ENCODE peak calls at places on chromosome 6, in nine cellular contexts. One of them, this sample, is unnamed.

GRCh38 chr6:43644940-43645612 is at the start of gene RSPH9:
- DNase-seq in KBM-7: no peak
- DNase-seq in A549: peak
- DNase-seq in germinal center: peak
- DNase-seq in epithelial cell of prostate: no peak
- DNase-seq in H4: no peak
- DNase-seq in activated naive CD8-positive, alpha-beta T cell treated with anti-CD3 and anti-CD28 coated beads, Interleukin-2, amount 50 U/mL, for 24 hours: peak
- DNase-seq in hypothalamus: peak
- DNase-seq in body of pancreas: peak
- DNase-seq in this sample: peak

GRCh38 chr6:143620461-143620860 is 57.3 kb upstream of the PHACTR2 start:
- DNase-seq in KBM-7: no peak
- DNase-seq in A549: no peak
- DNase-seq in germinal center: no peak
- DNase-seq in epithelial cell of prostate: no peak
- DNase-seq in H4: peak
- DNase-seq in activated naive CD8-positive, alpha-beta T cell treated with anti-CD3 and anti-CD28 coated beads, Interleukin-2, amount 50 U/mL, for 24 hours: no peak
- DNase-seq in hypothalamus: no peak
- DNase-seq in body of pancreas: no peak
- DNase-seq in this sample: no peak

GRCh38 chr6:152954443-152954842 is 28.4 kb downstream of the FBXO5 start:
- DNase-seq in KBM-7: no peak
- DNase-seq in A549: peak
- DNase-seq in germinal center: no peak
- DNase-seq in epithelial cell of prostate: no peak
- DNase-seq in H4: no peak
- DNase-seq in activated naive CD8-positive, alpha-beta T cell treated with anti-CD3 and anti-CD28 coated beads, Interleukin-2, amount 50 U/mL, for 24 hours: no peak
- DNase-seq in hypothalamus: no peak
- DNase-seq in body of pancreas: no peak
- DNase-seq in this sample: no peak

GRCh38 chr6:133130863-133131262 is 110.3 kb upstream of the EYA4 start:
- DNase-seq in KBM-7: no peak
- DNase-seq in A549: peak
- DNase-seq in germinal center: no peak
- DNase-seq in epithelial cell of prostate: peak
- DNase-seq in H4: peak
- DNase-seq in activated naive CD8-positive, alpha-beta T cell treated with anti-CD3 and anti-CD28 coated beads, Interleukin-2, amount 50 U/mL, for 24 hours: no peak
- DNase-seq in hypothalamus: no peak
- DNase-seq in body of pancreas: peak
- DNase-seq in this sample: peak

GRCh38 chr6:43256670-43257664 is 13.7 kb downstream of the TTBK1 start:
- DNase-seq in KBM-7: no peak
- DNase-seq in A549: no peak
- DNase-seq in germinal center: no peak
- DNase-seq in epithelial cell of prostate: no peak
- DNase-seq in H4: no peak
- DNase-seq in activated naive CD8-positive, alpha-beta T cell treated with anti-CD3 and anti-CD28 coated beads, Interleukin-2, amount 50 U/mL, for 24 hours: peak
- DNase-seq in hypothalamus: no peak
- DNase-seq in body of pancreas: no peak
- DNase-seq in this sample: no peak

GRCh38 chr6:116041934-116042333 is 18.8 kb downstream of the FRK start:
- DNase-seq in KBM-7: no peak
- DNase-seq in A549: no peak
- DNase-seq in germinal center: no peak
- DNase-seq in epithelial cell of prostate: no peak
- DNase-seq in H4: no peak
- DNase-seq in activated naive CD8-positive, alpha-beta T cell treated with anti-CD3 and anti-CD28 coated beads, Interleukin-2, amount 50 U/mL, for 24 hours: no peak
- DNase-seq in hypothalamus: no peak
- DNase-seq in body of pancreas: no peak
- DNase-seq in this sample: no peak

GRCh38 chr6:12845224-12846004 is 128.8 kb downstream of the PHACTR1 start:
- DNase-seq in KBM-7: no peak
- DNase-seq in A549: no peak
- DNase-seq in germinal center: no peak
- DNase-seq in epithelial cell of prostate: no peak
- DNase-seq in H4: no peak
- DNase-seq in activated naive CD8-positive, alpha-beta T cell treated with anti-CD3 and anti-CD28 coated beads, Interleukin-2, amount 50 U/mL, for 24 hours: no peak
- DNase-seq in hypothalamus: no peak
- DNase-seq in body of pancreas: no peak
- DNase-seq in this sample: no peak

GRCh38 chr6:142892254-142893021 is 52.5 kb downstream of the HIVEP2 start:
- DNase-seq in KBM-7: no peak
- DNase-seq in A549: no peak
- DNase-seq in germinal center: no peak
- DNase-seq in epithelial cell of prostate: no peak
- DNase-seq in H4: no peak
- DNase-seq in activated naive CD8-positive, alpha-beta T cell treated with anti-CD3 and anti-CD28 coated beads, Interleukin-2, amount 50 U/mL, for 24 hours: no peak
- DNase-seq in hypothalamus: no peak
- DNase-seq in body of pancreas: no peak
- DNase-seq in this sample: no peak

GRCh38 chr6:82741996-82742385 is 323.6 kb downstream of the UBE3D start:
- DNase-seq in KBM-7: no peak
- DNase-seq in A549: no peak
- DNase-seq in germinal center: no peak
- DNase-seq in epithelial cell of prostate: no peak
- DNase-seq in H4: no peak
- DNase-seq in activated naive CD8-positive, alpha-beta T cell treated with anti-CD3 and anti-CD28 coated beads, Interleukin-2, amount 50 U/mL, for 24 hours: no peak
- DNase-seq in hypothalamus: no peak
- DNase-seq in body of pancreas: no peak
- DNase-seq in this sample: no peak

GRCh38 chr6:7691675-7692452 is 34.0 kb upstream of the BMP6 start:
- DNase-seq in KBM-7: no peak
- DNase-seq in A549: peak
- DNase-seq in germinal center: no peak
- DNase-seq in epithelial cell of prostate: peak
- DNase-seq in H4: peak
- DNase-seq in activated naive CD8-positive, alpha-beta T cell treated with anti-CD3 and anti-CD28 coated beads, Interleukin-2, amount 50 U/mL, for 24 hours: peak
- DNase-seq in hypothalamus: no peak
- DNase-seq in body of pancreas: no peak
- DNase-seq in this sample: no peak

GRCh38 chr6:107320126-107320525 is 139.2 kb downstream of the PDSS2 start:
- DNase-seq in KBM-7: no peak
- DNase-seq in A549: no peak
- DNase-seq in germinal center: no peak
- DNase-seq in epithelial cell of prostate: no peak
- DNase-seq in H4: no peak
- DNase-seq in activated naive CD8-positive, alpha-beta T cell treated with anti-CD3 and anti-CD28 coated beads, Interleukin-2, amount 50 U/mL, for 24 hours: no peak
- DNase-seq in hypothalamus: no peak
- DNase-seq in body of pancreas: no peak
- DNase-seq in this sample: no peak

GRCh38 chr6:133396630-133397335 is 155.6 kb downstream of the EYA4 start:
- DNase-seq in KBM-7: no peak
- DNase-seq in A549: no peak
- DNase-seq in germinal center: no peak
- DNase-seq in epithelial cell of prostate: no peak
- DNase-seq in H4: no peak
- DNase-seq in activated naive CD8-positive, alpha-beta T cell treated with anti-CD3 and anti-CD28 coated beads, Interleukin-2, amount 50 U/mL, for 24 hours: no peak
- DNase-seq in hypothalamus: no peak
- DNase-seq in body of pancreas: no peak
- DNase-seq in this sample: no peak

GRCh38 chr6:130252527-130253237 is 29.9 kb upstream of the SAMD3 start:
- DNase-seq in KBM-7: no peak
- DNase-seq in A549: no peak
- DNase-seq in germinal center: no peak
- DNase-seq in epithelial cell of prostate: no peak
- DNase-seq in H4: no peak
- DNase-seq in activated naive CD8-positive, alpha-beta T cell treated with anti-CD3 and anti-CD28 coated beads, Interleukin-2, amount 50 U/mL, for 24 hours: no peak
- DNase-seq in hypothalamus: no peak
- DNase-seq in body of pancreas: peak
- DNase-seq in this sample: no peak

GRCh38 chr6:53432318-53433161 is 83.8 kb upstream of the ELOVL5 start:
- DNase-seq in KBM-7: no peak
- DNase-seq in A549: peak
- DNase-seq in germinal center: no peak
- DNase-seq in epithelial cell of prostate: peak
- DNase-seq in H4: no peak
- DNase-seq in activated naive CD8-positive, alpha-beta T cell treated with anti-CD3 and anti-CD28 coated beads, Interleukin-2, amount 50 U/mL, for 24 hours: no peak
- DNase-seq in hypothalamus: no peak
- DNase-seq in body of pancreas: peak
- DNase-seq in this sample: no peak

This sample was measured in prostate gland.